ENCODE peak calls at places on chromosomes 16 and 17, in five cellular contexts. One of them, this sample, is unnamed.
A peak's percentile ranks its signal among the peaks of the same experiment; 100 is the strongest.

GRCh38 chr17:1769826-1770477 is 8.1 kb downstream of the SERPINF1 start:
- DNase-seq in CD8-positive, alpha-beta T cell: no peak
- DNase-seq in left ventricle myocardium inferior: no peak
- DNase-seq in A673: no peak
- DNase-seq in AG04450: no peak
- DNase-seq in this sample: no peak

GRCh38 chr16:2467301-2468141 is 3.6 kb upstream of the NTN3 start:
- DNase-seq in CD8-positive, alpha-beta T cell: no peak
- DNase-seq in left ventricle myocardium inferior: peak; percentile 80
- DNase-seq in A673: peak; percentile 93
- DNase-seq in AG04450: no peak
- DNase-seq in this sample: peak; percentile 60

GRCh38 chr16:67729636-67730248 is 10.6 kb upstream of the GFOD2 start:
- DNase-seq in CD8-positive, alpha-beta T cell: no peak
- DNase-seq in left ventricle myocardium inferior: no peak
- DNase-seq in A673: no peak
- DNase-seq in AG04450: no peak
- DNase-seq in this sample: no peak

GRCh38 chr17:3029213-3029913 is 34.0 kb downstream of the OR1D5 start:
- DNase-seq in CD8-positive, alpha-beta T cell: no peak
- DNase-seq in left ventricle myocardium inferior: peak; percentile 72
- DNase-seq in A673: no peak
- DNase-seq in AG04450: no peak
- DNase-seq in this sample: no peak

GRCh38 chr16:1678500-1679098 is 520 bp downstream of the JPT2 start:
- DNase-seq in CD8-positive, alpha-beta T cell: peak; percentile 19
- DNase-seq in left ventricle myocardium inferior: no peak
- DNase-seq in A673: peak; percentile 31
- DNase-seq in AG04450: no peak
- DNase-seq in this sample: peak; percentile 23

GRCh38 chr17:76529224-76529642 is 8.3 kb downstream of the CYGB start:
- DNase-seq in CD8-positive, alpha-beta T cell: no peak
- DNase-seq in left ventricle myocardium inferior: peak; percentile 87
- DNase-seq in A673: no peak
- DNase-seq in AG04450: no peak
- DNase-seq in this sample: peak; percentile 91

GRCh38 chr16:86604436-86605220 is 26.3 kb downstream of the FOXL1 start:
- DNase-seq in CD8-positive, alpha-beta T cell: peak; percentile 31
- DNase-seq in left ventricle myocardium inferior: no peak
- DNase-seq in A673: no peak
- DNase-seq in AG04450: no peak
- DNase-seq in this sample: no peak

GRCh38 chr16:48124266-48124665 is 31.5 kb downstream of the ABCC12 start:
- DNase-seq in CD8-positive, alpha-beta T cell: no peak
- DNase-seq in left ventricle myocardium inferior: no peak
- DNase-seq in A673: no peak
- DNase-seq in AG04450: no peak
- DNase-seq in this sample: no peak

GRCh38 chr16:11298143-11298900 is 17.2 kb upstream of the PRM1 start:
- DNase-seq in CD8-positive, alpha-beta T cell: no peak
- DNase-seq in left ventricle myocardium inferior: no peak
- DNase-seq in A673: no peak
- DNase-seq in AG04450: no peak
- DNase-seq in this sample: no peak

GRCh38 chr16:88656291-88656980 is 5.6 kb upstream of the CYBA start:
- DNase-seq in CD8-positive, alpha-beta T cell: no peak
- DNase-seq in left ventricle myocardium inferior: no peak
- DNase-seq in A673: no peak
- DNase-seq in AG04450: no peak
- DNase-seq in this sample: no peak

GRCh38 chr16:10601444-10602401 is 21.3 kb upstream of the EMP2 start:
- DNase-seq in CD8-positive, alpha-beta T cell: no peak
- DNase-seq in left ventricle myocardium inferior: peak; percentile 41
- DNase-seq in A673: no peak
- DNase-seq in AG04450: no peak
- DNase-seq in this sample: no peak

GRCh38 chr17:74892013-74892841 is 1.2 kb downstream of the FADS6 start:
- DNase-seq in CD8-positive, alpha-beta T cell: no peak
- DNase-seq in left ventricle myocardium inferior: no peak
- DNase-seq in A673: no peak
- DNase-seq in AG04450: no peak
- DNase-seq in this sample: no peak

GRCh38 chr16:1264257-1265089 is 8.6 kb downstream of the TPSD1 start:
- DNase-seq in CD8-positive, alpha-beta T cell: no peak
- DNase-seq in left ventricle myocardium inferior: no peak
- DNase-seq in A673: no peak
- DNase-seq in AG04450: no peak
- DNase-seq in this sample: no peak

GRCh38 chr17:1779571-1780074 is 17.8 kb downstream of the SERPINF1 start:
- DNase-seq in CD8-positive, alpha-beta T cell: no peak
- DNase-seq in left ventricle myocardium inferior: peak; percentile 81
- DNase-seq in A673: peak; percentile 90
- DNase-seq in AG04450: peak; percentile 90
- DNase-seq in this sample: peak; percentile 98

GRCh38 chr17:58336456-58337094 is 8.0 kb upstream of the TSPOAP1 start:
- DNase-seq in CD8-positive, alpha-beta T cell: no peak
- DNase-seq in left ventricle myocardium inferior: no peak
- DNase-seq in A673: no peak
- DNase-seq in AG04450: no peak
- DNase-seq in this sample: no peak

GRCh38 chr17:4594406-4595349 is 10.3 kb downstream of the SMTNL2 start:
- DNase-seq in CD8-positive, alpha-beta T cell: peak; percentile 12
- DNase-seq in left ventricle myocardium inferior: no peak
- DNase-seq in A673: no peak
- DNase-seq in AG04450: no peak
- DNase-seq in this sample: no peak

GRCh38 chr16:1262210-1262845 is 6.5 kb downstream of the TPSD1 start:
- DNase-seq in CD8-positive, alpha-beta T cell: no peak
- DNase-seq in left ventricle myocardium inferior: no peak
- DNase-seq in A673: no peak
- DNase-seq in AG04450: no peak
- DNase-seq in this sample: no peak

GRCh38 chr16:89171216-89172170 is at the start of gene CDH15:
- DNase-seq in CD8-positive, alpha-beta T cell: peak; percentile 87
- DNase-seq in left ventricle myocardium inferior: peak; percentile 87
- DNase-seq in A673: peak; percentile 96
- DNase-seq in AG04450: peak; percentile 64
- DNase-seq in this sample: peak; percentile 75

GRCh38 chr16:60107467-60107866 is 1373.4 kb upstream of the GOT2 start:
- DNase-seq in CD8-positive, alpha-beta T cell: no peak
- DNase-seq in left ventricle myocardium inferior: no peak
- DNase-seq in A673: no peak
- DNase-seq in AG04450: no peak
- DNase-seq in this sample: peak; percentile 0

GRCh38 chr16:11310997-11311561 is 29.9 kb upstream of the PRM1 start:
- DNase-seq in CD8-positive, alpha-beta T cell: no peak
- DNase-seq in left ventricle myocardium inferior: no peak
- DNase-seq in A673: no peak
- DNase-seq in AG04450: no peak
- DNase-seq in this sample: peak; percentile 69

GRCh38 chr16:75433732-75434413 is 570 bp upstream of the CFDP1 start:
- DNase-seq in CD8-positive, alpha-beta T cell: no peak
- DNase-seq in left ventricle myocardium inferior: no peak
- DNase-seq in A673: peak; percentile 90
- DNase-seq in AG04450: peak; percentile 92
- DNase-seq in this sample: peak; percentile 97

GRCh38 chr16:49499018-49499785 is 125.6 kb downstream of the C16orf78 start:
- DNase-seq in CD8-positive, alpha-beta T cell: no peak
- DNase-seq in left ventricle myocardium inferior: no peak
- DNase-seq in A673: no peak
- DNase-seq in AG04450: no peak
- DNase-seq in this sample: no peak

GRCh38 chr16:89720859-89721643 is at the start of the genes VPS9D1 and ZNF276:
- DNase-seq in CD8-positive, alpha-beta T cell: peak; percentile 82
- DNase-seq in left ventricle myocardium inferior: peak; percentile 89
- DNase-seq in A673: peak; percentile 88
- DNase-seq in AG04450: no peak
- DNase-seq in this sample: peak; percentile 78

GRCh38 chr17:39800540-39800939 is 62.8 kb downstream of the GRB7 start:
- DNase-seq in CD8-positive, alpha-beta T cell: peak; percentile 39
- DNase-seq in left ventricle myocardium inferior: no peak
- DNase-seq in A673: no peak
- DNase-seq in AG04450: no peak
- DNase-seq in this sample: no peak

DNA sequence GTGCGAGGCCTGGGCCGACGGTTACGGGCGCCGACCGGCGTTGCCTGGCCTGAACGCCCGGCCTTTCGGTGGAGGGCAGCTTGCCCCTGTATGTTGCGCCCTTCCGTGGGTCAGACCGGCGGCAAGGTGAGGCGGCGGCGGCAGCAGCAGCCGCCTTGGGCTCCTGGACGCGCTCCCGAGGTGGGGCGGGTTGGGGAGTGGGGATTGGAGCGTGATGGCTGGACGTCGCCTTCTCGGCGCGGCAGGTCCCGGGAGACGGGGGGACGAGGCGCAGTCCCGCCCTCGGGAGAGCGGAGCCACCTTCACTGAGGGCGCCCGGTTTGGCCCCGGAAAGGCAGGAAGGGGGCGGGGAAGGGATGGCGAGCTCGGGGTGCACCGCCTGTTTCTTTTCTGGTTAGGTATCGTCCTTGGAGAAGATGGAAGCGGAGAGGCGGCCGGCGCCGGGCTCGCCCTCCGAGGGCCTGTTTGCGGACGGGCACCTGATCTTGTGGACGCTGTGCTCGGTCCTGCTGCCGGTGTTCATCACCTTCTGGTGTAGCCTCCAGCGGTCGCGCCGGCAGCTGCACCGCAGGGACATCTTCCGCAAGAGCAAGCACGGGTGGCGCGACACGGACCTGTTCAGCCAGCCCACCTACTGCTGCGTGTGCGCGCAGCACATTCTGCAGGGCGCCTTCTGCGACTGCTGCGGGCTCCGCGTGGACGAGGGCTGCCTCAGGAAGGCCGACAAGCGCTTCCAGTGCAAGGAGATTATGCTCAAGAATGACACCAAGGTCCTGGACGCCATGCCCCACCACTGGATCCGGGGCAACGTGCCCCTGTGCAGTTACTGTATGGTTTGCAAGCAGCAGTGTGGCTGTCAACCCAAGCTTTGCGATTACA is 668 bp downstream of the DGKE start:
- DNase-seq in CD8-positive, alpha-beta T cell: peak; percentile 58
- DNase-seq in left ventricle myocardium inferior: peak; percentile 36
- DNase-seq in A673: no peak
- DNase-seq in AG04450: no peak
- DNase-seq in this sample: peak; percentile 24
- TF ChIP-seq CTCF in CD8-positive, alpha-beta T cell: peak; percentile 13
- TF ChIP-seq CTCF in left ventricle myocardium inferior: peak; percentile 36
- TF ChIP-seq CTCF in A673: no peak
- TF ChIP-seq CTCF in AG04450: no peak
- TF ChIP-seq CTCF in this sample: no peak

GRCh38 chr16:12524658-12525057 is 279.0 kb downstream of the CPPED1 start:
- DNase-seq in CD8-positive, alpha-beta T cell: no peak
- DNase-seq in left ventricle myocardium inferior: no peak
- DNase-seq in A673: no peak
- DNase-seq in AG04450: no peak
- DNase-seq in this sample: no peak

GRCh38 chr16:12523002-12523401 is 280.7 kb downstream of the CPPED1 start:
- DNase-seq in CD8-positive, alpha-beta T cell: no peak
- DNase-seq in left ventricle myocardium inferior: no peak
- DNase-seq in A673: no peak
- DNase-seq in AG04450: no peak
- DNase-seq in this sample: no peak

GRCh38 chr16:12527077-12527476 is 276.6 kb downstream of the CPPED1 start:
- DNase-seq in CD8-positive, alpha-beta T cell: no peak
- DNase-seq in left ventricle myocardium inferior: no peak
- DNase-seq in A673: no peak
- DNase-seq in AG04450: no peak
- DNase-seq in this sample: no peak

GRCh38 chr16:12529582-12529981 is 274.1 kb downstream of the CPPED1 start:
- DNase-seq in CD8-positive, alpha-beta T cell: no peak
- DNase-seq in left ventricle myocardium inferior: no peak
- DNase-seq in A673: no peak
- DNase-seq in AG04450: no peak
- DNase-seq in this sample: no peak

GRCh38 chr16:12526521-12526920 is 277.2 kb downstream of the CPPED1 start:
- DNase-seq in CD8-positive, alpha-beta T cell: no peak
- DNase-seq in left ventricle myocardium inferior: no peak
- DNase-seq in A673: no peak
- DNase-seq in AG04450: no peak
- DNase-seq in this sample: no peak
- H3K4me3 ChIP-seq in CD8-positive, alpha-beta T cell: no peak overlapping the region
- H3K4me3 ChIP-seq in left ventricle myocardium inferior: no peak overlapping the region
- H3K4me3 ChIP-seq in A673: no peak overlapping the region
- H3K4me3 ChIP-seq in AG04450: no peak overlapping the region
- H3K4me3 ChIP-seq in this sample: no peak overlapping the region

GRCh38 chr16:62213763-62214162 is 177.5 kb upstream of the CDH8 start:
- DNase-seq in CD8-positive, alpha-beta T cell: no peak
- DNase-seq in left ventricle myocardium inferior: no peak
- DNase-seq in A673: peak; percentile 57
- DNase-seq in AG04450: no peak
- DNase-seq in this sample: no peak
- TF ChIP-seq CTCF in CD8-positive, alpha-beta T cell: no peak
- TF ChIP-seq CTCF in left ventricle myocardium inferior: no peak
- TF ChIP-seq CTCF in A673: peak; percentile 70
- TF ChIP-seq CTCF in AG04450: no peak
- TF ChIP-seq CTCF in this sample: no peak

GRCh38 chr16:3725291-3725690 is 8.0 kb upstream of the TRAP1 start:
- DNase-seq in CD8-positive, alpha-beta T cell: no peak
- DNase-seq in left ventricle myocardium inferior: no peak
- DNase-seq in A673: no peak
- DNase-seq in AG04450: no peak
- DNase-seq in this sample: no peak

GRCh38 chr16:3729161-3730112 is 12.1 kb upstream of the TRAP1 start:
- DNase-seq in CD8-positive, alpha-beta T cell: no peak
- DNase-seq in left ventricle myocardium inferior: no peak
- DNase-seq in A673: no peak
- DNase-seq in AG04450: no peak
- DNase-seq in this sample: no peak

GRCh38 chr16:3728424-3729160 is 11.3 kb upstream of the TRAP1 start:
- DNase-seq in CD8-positive, alpha-beta T cell: no peak
- DNase-seq in left ventricle myocardium inferior: no peak
- DNase-seq in A673: no peak
- DNase-seq in AG04450: no peak
- DNase-seq in this sample: no peak

GRCh38 chr16:3727806-3728381 is 10.6 kb upstream of the TRAP1 start:
- DNase-seq in CD8-positive, alpha-beta T cell: no peak
- DNase-seq in left ventricle myocardium inferior: no peak
- DNase-seq in A673: no peak
- DNase-seq in AG04450: no peak
- DNase-seq in this sample: no peak

DNA sequence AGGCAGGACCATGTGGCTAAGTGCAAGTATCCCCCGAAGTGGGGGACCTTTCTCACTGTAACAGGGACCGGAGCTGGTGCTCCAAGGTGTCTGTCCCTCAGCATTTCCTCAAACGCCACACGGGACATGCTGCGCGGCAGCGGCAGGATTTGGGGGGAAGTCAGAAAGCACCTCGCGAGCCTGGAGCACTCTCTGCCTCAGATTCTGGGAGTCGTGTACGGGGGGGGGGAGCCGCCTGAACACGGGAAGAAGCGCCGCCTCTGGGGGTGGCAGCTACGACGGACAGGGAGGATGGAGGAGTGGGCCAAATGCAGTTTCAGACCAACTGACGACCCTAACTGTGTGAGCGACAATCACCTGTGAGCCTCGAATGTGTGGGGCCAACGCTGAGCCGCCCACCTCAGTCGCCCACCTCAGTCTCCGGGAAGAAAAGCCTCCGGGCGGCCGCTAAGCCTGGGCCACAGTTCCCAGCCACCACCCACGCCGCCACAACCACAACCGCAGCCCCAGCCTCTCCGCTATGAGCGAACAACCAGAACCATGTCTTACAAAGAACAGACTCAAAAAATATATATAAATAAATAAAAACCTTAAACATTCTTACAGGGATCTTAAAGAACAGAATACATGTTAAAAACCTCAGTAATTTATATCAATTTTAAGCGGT is 8.8 kb upstream of the TRAP1 start:
- DNase-seq in CD8-positive, alpha-beta T cell: no peak
- DNase-seq in left ventricle myocardium inferior: no peak
- DNase-seq in A673: no peak
- DNase-seq in AG04450: no peak
- DNase-seq in this sample: no peak
- H3K4me3 ChIP-seq in CD8-positive, alpha-beta T cell: no peak overlapping the region
- H3K4me3 ChIP-seq in left ventricle myocardium inferior: no peak overlapping the region
- H3K4me3 ChIP-seq in A673: no peak overlapping the region
- H3K4me3 ChIP-seq in AG04450: no peak overlapping the region
- H3K4me3 ChIP-seq in this sample: no peak overlapping the region

This sample was measured in fibroblast of pulmonary artery.